ENCODE peak calls at places on chromosomes 5 and 9, in six cellular contexts. F is left ventricle myocardium inferior, D is cardiac muscle cell, N is breast epithelium, R is suprapubic skin, B is lower lobe of right lung. I is an unnamed sample. For H3K4me1, the result is how much of the 10 kb centered on the place peaks cover.

GRCh38 chr9:114745108-114745848 is 60.6 kb downstream of the TNFSF15 start:
- DNase-seq in D (no peak), B (no peak), R (no peak), F (no peak), N (no peak), I (no peak)

GRCh38 chr5:150517272-150518152 is 9.6 kb downstream of the NDST1 start:
- DNase-seq in R (no peak), D (no peak), F (peak), N (no peak), B (peak), I (no peak)

GRCh38 chr5:112417931-112418358 is 1.1 kb downstream of the EPB41L4A start:
- DNase-seq in F (peak), B (peak), D (peak), R (peak), N (peak), I (peak)

GRCh38 chr9:84669293-84670105 is at the start of gene NTRK2:
- DNase-seq in R (no peak), B (no peak), D (peak), N (no peak), F (peak), I (peak)

GRCh38 chr5:21398511-21398910 is 1410.5 kb upstream of the CDH18 start:
- DNase-seq in B (no peak), N (no peak), F (no peak), D (peak), R (no peak), I (no peak)

GRCh38 chr9:7534211-7534935 is 265.2 kb downstream of the DMAC1 start:
- DNase-seq in N (no peak), B (no peak), R (no peak), F (no peak), D (peak), I (no peak)

GRCh38 chr5:73693573-73694061 is 67.6 kb downstream of the ARHGEF28 start:
- DNase-seq in D (peak), F (no peak), N (no peak), B (no peak), R (no peak), I (no peak)

GRCh38 chr9:7936201-7936600 is 136.6 kb upstream of the DMAC1 start:
- DNase-seq in R (no peak), N (no peak), F (no peak), D (no peak), B (no peak), I (no peak)

GRCh38 chr9:21443849-21444625 is 3.8 kb downstream of the IFNA1 start:
- DNase-seq in R (no peak), N (no peak), F (no peak), B (no peak), D (no peak), I (no peak)

GRCh38 chr9:136265561-136266355 is 20.1 kb upstream of the QSOX2 start:
- DNase-seq in B (no peak), N (no peak), D (no peak), F (no peak), R (no peak), I (no peak)

GRCh38 chr5:112998296-112998695 is 21.7 kb downstream of the DCP2 start:
- DNase-seq in R (no peak), F (no peak), B (no peak), N (no peak), D (no peak), I (no peak)

DNA sequence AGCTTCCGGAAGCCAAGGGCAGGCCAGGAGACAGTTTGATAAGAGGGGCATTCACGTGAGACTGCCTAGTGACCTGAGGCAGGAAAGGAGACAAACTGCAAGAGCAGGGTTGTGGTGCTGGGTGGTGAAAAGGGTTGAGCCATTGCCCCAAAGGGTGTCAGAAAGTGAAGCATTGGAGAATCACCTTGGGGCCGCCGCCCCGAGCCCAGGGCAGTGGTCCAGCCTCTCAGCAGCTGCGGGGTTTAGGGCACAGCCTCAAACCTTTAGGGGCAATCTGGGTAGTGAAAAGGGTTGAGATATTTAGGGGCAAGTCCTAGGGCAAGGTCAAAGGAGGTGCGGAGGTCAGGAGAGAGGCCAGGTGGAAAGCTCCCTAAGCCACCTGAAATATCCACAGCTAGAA is 10.4 kb upstream of the ANKRD33B start:
- DNase-seq in F (no peak), N (no peak), D (no peak), B (no peak), R (no peak), I (no peak)
- H3K4me1 ChIP-seq in F (under half), N (under half), D (under half), B (under half), R (under half), I (under half)

GRCh38 chr5:145661737-145662530 is 173.2 kb downstream of the PRELID2 start:
- DNase-seq in D (no peak), B (no peak), N (no peak), R (no peak), F (no peak), I (no peak)

GRCh38 chr5:145660897-145661650 is 174.1 kb downstream of the PRELID2 start:
- DNase-seq in N (no peak), F (no peak), B (no peak), R (no peak), D (no peak), I (no peak)

GRCh38 chr5:145658435-145658834 is 176.7 kb downstream of the PRELID2 start:
- DNase-seq in N (no peak), D (no peak), F (no peak), B (no peak), R (no peak), I (no peak)
- TF ChIP-seq CTCF in N (no peak), D (no peak), F (no peak), B (no peak), R (no peak), I (no peak)

DNA sequence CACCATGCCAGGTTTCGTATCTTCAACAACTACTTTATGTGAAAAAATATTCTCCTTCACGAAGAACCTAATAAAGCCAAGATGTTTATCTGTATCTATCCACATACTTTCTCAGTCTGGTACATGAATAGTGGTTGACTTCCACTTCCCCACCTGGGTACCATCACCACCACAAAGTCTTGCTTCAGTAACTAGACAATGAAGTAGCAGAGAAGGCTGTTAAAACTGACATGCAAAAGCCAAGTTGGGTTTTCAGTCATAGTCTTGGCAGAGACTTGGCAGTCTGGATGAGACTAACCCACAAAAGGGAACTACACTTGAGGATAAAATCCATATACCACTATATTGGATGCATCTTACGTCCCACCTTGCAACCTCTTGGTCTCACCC is 5.0 kb downstream of the P4HA2 start:
- DNase-seq in B (no peak), D (no peak), R (no peak), N (no peak), F (no peak), I (no peak)
- H3K4me1 ChIP-seq in B (under half), D (under half), R (half or more), N (under half), F (half or more), I (half or more)

DNA sequence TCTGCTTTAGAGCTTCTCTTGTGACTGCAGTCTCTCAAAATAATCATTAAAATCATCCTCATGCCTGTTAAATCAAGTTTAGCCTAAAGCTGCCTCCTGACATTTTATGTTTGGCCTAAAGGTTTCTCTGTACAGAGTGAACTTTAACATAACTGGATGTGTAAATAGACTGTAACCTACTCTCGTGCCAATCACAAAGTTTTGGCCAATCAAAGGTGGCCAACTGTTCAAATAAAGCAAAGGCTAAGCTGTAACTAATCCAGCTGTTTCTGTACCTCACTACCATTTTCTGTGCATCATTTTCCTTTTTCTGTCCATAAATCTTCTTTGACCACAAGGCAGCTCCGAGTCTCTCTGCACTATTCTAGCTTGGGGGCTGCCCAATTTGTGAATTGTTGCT is 86.2 kb downstream of the GCNT1 start:
- DNase-seq in D (no peak), R (no peak), B (no peak), F (no peak), N (no peak), I (no peak)
- TF ChIP-seq CTCF in D (no peak), R (no peak), B (no peak), F (no peak), N (no peak), I (no peak)

DNA sequence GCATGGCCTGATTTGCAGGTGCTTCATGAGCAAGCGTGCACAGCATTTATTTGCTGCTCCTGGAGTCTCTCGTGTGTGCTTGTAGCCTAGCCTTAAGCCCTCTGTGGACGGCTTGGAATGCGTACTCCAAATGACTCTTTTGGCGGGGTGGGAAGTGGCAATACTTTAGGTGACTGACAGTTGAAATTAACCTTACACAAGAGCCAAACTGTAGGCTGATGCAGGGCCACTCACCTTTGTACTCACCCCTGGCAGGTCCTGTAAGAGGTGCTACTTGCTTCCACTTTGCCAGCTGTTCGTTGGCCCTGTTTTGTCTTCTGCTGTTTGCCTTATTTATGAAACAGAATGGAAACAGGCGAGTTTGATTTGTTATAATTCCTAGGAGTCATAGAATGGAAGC is 22.9 kb downstream of the TENT4A start:
- DNase-seq in B (no peak), N (no peak), R (no peak), D (peak), F (no peak), I (no peak)
- H3K4me1 ChIP-seq in B (under half), N (under half), R (under half), D (under half), F (half or more), I (under half)

GRCh38 chr5:142164315-142164714 is 55.7 kb downstream of the NDFIP1 start:
- DNase-seq in R (no peak), F (no peak), D (no peak), B (no peak), N (no peak), I (no peak)

GRCh38 chr5:142170254-142170953 is 61.8 kb downstream of the NDFIP1 start:
- DNase-seq in N (no peak), B (no peak), D (no peak), F (no peak), R (no peak), I (no peak)

GRCh38 chr5:142166754-142167153 is 58.2 kb downstream of the NDFIP1 start:
- DNase-seq in R (no peak), B (no peak), F (no peak), D (no peak), N (no peak), I (no peak)

GRCh38 chr5:142168365-142168764 is 59.8 kb downstream of the NDFIP1 start:
- DNase-seq in R (no peak), B (no peak), D (no peak), F (no peak), N (no peak), I (no peak)

GRCh38 chr5:142167458-142167857 is 58.9 kb downstream of the NDFIP1 start:
- DNase-seq in R (no peak), N (no peak), B (no peak), F (no peak), D (no peak), I (no peak)
- TF ChIP-seq CTCF in R (no peak), N (no peak), B (no peak), F (no peak), D (no peak), I (no peak)

DNA sequence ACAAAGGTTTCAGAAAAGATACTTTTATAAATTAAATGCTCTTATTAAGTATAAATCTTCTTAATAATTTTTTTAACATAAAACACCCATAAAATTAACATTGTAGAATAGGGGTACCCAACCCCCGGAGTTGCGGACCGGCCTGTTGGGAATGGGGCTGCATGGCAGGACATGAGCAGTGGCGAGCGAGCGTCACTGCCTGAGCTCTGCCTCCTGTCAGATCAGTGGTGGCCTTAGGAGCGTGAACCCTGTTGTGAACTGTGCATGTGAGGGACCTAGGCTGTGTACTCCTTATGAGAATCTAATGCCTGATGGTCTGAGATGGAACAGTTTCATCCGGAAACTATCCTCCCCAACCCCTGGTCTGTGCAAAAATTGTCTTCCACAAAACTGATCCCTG is 35.3 kb downstream of the CLINT1 start:
- DNase-seq in B (no peak), N (no peak), F (no peak), D (no peak), R (no peak), I (no peak)
- H3K4me1 ChIP-seq in B (half or more), N (under half), F (half or more), D (under half), R (half or more), I (under half)

DNA sequence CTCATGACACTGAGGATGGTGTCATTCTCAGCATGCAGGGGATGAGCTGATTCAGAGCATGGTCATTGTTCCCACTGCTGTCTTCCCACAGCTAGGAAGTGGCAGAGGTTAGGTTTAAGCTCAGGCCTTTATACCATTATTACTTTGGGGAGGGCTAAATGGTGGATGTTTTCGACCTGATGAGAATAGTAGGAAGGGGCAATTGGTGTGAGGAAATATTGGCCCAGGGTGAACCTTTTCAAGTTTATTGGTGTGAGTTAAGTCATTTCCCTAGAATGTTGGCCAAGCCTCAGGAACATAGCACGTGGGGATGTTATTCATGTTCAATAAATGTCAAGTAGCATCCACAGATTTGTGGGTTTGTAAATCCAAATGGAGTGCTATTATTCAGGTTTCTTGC is 59.6 kb downstream of the ARHGAP26 start:
- DNase-seq in R (no peak), D (no peak), B (no peak), N (no peak), F (no peak), I (no peak)
- TF ChIP-seq CTCF in R (no peak), D (no peak), B (no peak), N (no peak), F (no peak), I (no peak)

DNA sequence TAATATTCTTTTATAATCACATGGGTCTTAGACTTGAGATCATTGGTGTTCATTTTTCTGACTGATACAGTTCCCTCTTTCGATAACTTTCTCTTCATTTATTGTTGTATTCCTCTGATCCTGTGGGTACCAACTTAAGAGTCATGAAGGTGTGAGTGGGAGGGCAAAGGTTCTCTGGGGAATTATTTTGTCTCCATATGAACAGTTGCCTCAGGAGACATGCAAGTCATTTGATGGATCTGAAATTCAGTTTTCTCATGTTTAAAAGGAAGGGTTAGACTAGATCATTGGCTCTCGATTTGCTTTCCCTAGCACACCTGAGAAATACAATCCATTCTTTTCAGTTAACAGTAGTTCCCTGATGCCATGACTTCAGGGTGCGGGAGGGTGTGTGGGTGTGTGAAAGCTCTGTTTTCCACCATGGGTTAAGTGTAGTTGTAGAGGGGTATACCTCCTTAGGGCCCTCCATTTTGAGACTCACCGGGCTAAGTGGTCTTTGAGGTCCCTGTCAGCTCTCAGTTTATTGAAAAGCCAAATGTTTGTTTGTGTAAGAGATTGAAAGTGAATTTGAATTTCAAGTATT is 47.8 kb downstream of the CNTRL start:
- DNase-seq in N (no peak), R (no peak), F (no peak), B (no peak), D (no peak), I (no peak)
- H3K4me1 ChIP-seq in N (under half), R (under half), F (under half), B (under half), D (under half), I (under half)

I was measured in tibial artery.